ENCODE peak calls at places on chromosomes 16 and 17, in ten cellular contexts. G is thyroid gland, L is Caki2, Q is MCF 10A, E is upper lobe of right lung, V is cardiac fibroblast, I is NCI-H460, C is HuH-7.5, S is Peyer's patch, N is hypothalamus. M is an unnamed sample.
A peak's percentile ranks its signal among the peaks of the same experiment; 100 is the strongest.

GRCh38 chr16:89413811-89414585 is 76.4 kb downstream of the ANKRD11 start:
- DNase-seq in G (no peak), L (no peak), Q (no peak), E (no peak), V (no peak), I (no peak), C (no peak), S (no peak), N (no peak), M (no peak)

GRCh38 chr17:77618173-77618572 is 340.3 kb upstream of the TNRC6C start:
- DNase-seq in G (no peak), L (no peak), Q (no peak), E (peak; percentile 20), V (no peak), I (no peak), C (no peak), S (no peak), N (no peak), M (no peak)

GRCh38 chr17:63751806-63752205 is 10.2 kb upstream of the STRADA start:
- DNase-seq in G (no peak), L (no peak), Q (no peak), E (no peak), V (peak; percentile 45), I (no peak), C (no peak), S (peak; percentile 51), N (no peak), M (no peak)

GRCh38 chr17:40702271-40702670 is 1.3 kb downstream of the KRT24 start:
- DNase-seq in G (no peak), L (no peak), Q (no peak), E (no peak), V (no peak), I (no peak), C (no peak), S (no peak), N (no peak), M (no peak)

GRCh38 chr16:59697746-59698145 is 963.6 kb upstream of the GOT2 start:
- DNase-seq in G (no peak), L (no peak), Q (no peak), E (no peak), V (no peak), I (no peak), C (no peak), S (no peak), N (no peak), M (no peak)

GRCh38 chr17:38395090-38395489 is 33.2 kb upstream of the ARHGAP23 start:
- DNase-seq in G (no peak), L (no peak), Q (no peak), E (no peak), V (no peak), I (no peak), C (no peak), S (no peak), N (no peak), M (no peak)

GRCh38 chr16:23504076-23504452 is 6.2 kb downstream of the GGA2 start:
- DNase-seq in G (peak; percentile 65), L (peak; percentile 73), Q (peak; percentile 89), E (no peak), V (peak; percentile 65), I (no peak), C (no peak), S (no peak), N (no peak), M (peak; percentile 85)

GRCh38 chr16:68091604-68092261 is 6.6 kb downstream of the NFATC3 start:
- DNase-seq in G (peak; percentile 64), L (peak; percentile 65), Q (peak; percentile 94), E (no peak), V (peak; percentile 67), I (no peak), C (no peak), S (no peak), N (no peak), M (peak; percentile 97)

GRCh38 chr17:82718986-82719685 is 2.6 kb downstream of the FN3KRP start:
- DNase-seq in G (no peak), L (no peak), Q (no peak), E (no peak), V (no peak), I (no peak), C (no peak), S (no peak), N (no peak), M (no peak)

GRCh38 chr17:82249896-82250581 is 21.2 kb downstream of the SLC16A3 start:
- DNase-seq in G (no peak), L (no peak), Q (no peak), E (peak; percentile 55), V (no peak), I (no peak), C (no peak), S (no peak), N (no peak), M (no peak)

GRCh38 chr17:50028207-50029120 is 27.4 kb upstream of the ITGA3 start:
- DNase-seq in G (peak; percentile 92), L (peak; percentile 95), Q (peak; percentile 96), E (peak; percentile 79), V (peak; percentile 69), I (no peak), C (no peak), S (no peak), N (no peak), M (peak; percentile 96)

GRCh38 chr17:34146440-34147043 is 108.5 kb upstream of the CCL2 start:
- DNase-seq in G (peak; percentile 65), L (peak; percentile 35), Q (peak; percentile 0), E (peak; percentile 77), V (no peak), I (peak; percentile 19), C (peak; percentile 13), S (peak; percentile 20), N (no peak), M (peak; percentile 10)

GRCh38 chr16:68826652-68827051 is 16.7 kb upstream of the TANGO6 start:
- DNase-seq in G (no peak), L (no peak), Q (no peak), E (no peak), V (no peak), I (no peak), C (no peak), S (no peak), N (no peak), M (no peak)

GRCh38 chr17:65219124-65219523 is 82.0 kb downstream of the RGS9 start:
- DNase-seq in G (no peak), L (no peak), Q (no peak), E (no peak), V (no peak), I (no peak), C (peak; percentile 29), S (no peak), N (no peak), M (no peak)

GRCh38 chr16:58026705-58027340 is 1.3 kb downstream of the MMP15 start:
- DNase-seq in G (peak; percentile 66), L (no peak), Q (no peak), E (peak; percentile 71), V (no peak), I (no peak), C (no peak), S (no peak), N (no peak), M (no peak)

GRCh38 chr16:23578096-23578830 is 17.9 kb downstream of the NDUFAB1 start:
- DNase-seq in G (no peak), L (no peak), Q (peak; percentile 30), E (no peak), V (peak; percentile 80), I (no peak), C (no peak), S (no peak), N (no peak), M (peak; percentile 41)

GRCh38 chr16:7363397-7364053 is 30.9 kb downstream of the RBFOX1 start:
- DNase-seq in G (no peak), L (no peak), Q (no peak), E (no peak), V (no peak), I (no peak), C (no peak), S (no peak), N (no peak), M (no peak)

GRCh38 chr16:50464325-50465290 is 83.6 kb upstream of the NKD1 start:
- DNase-seq in G (no peak), L (no peak), Q (no peak), E (peak; percentile 52), V (no peak), I (no peak), C (no peak), S (no peak), N (no peak), M (no peak)

GRCh38 chr17:4509402-4509801 is 10.7 kb downstream of the SPNS2 start:
- DNase-seq in G (no peak), L (no peak), Q (no peak), E (peak; percentile 80), V (no peak), I (no peak), C (no peak), S (no peak), N (no peak), M (no peak)

GRCh38 chr16:72501739-72502653 is 330.0 kb upstream of the PMFBP1 start:
- DNase-seq in G (peak; percentile 73), L (peak; percentile 46), Q (peak; percentile 71), E (no peak), V (peak; percentile 89), I (peak; percentile 69), C (peak; percentile 56), S (no peak), N (peak; percentile 14), M (peak; percentile 69)

GRCh38 chr17:61248399-61248798 is 151.2 kb upstream of the TBX2 start:
- DNase-seq in G (no peak), L (no peak), Q (no peak), E (no peak), V (no peak), I (no peak), C (no peak), S (no peak), N (no peak), M (no peak)

GRCh38 chr16:85959686-85960085 is 60.7 kb downstream of the IRF8 start:
- DNase-seq in G (no peak), L (no peak), Q (no peak), E (no peak), V (no peak), I (no peak), C (no peak), S (no peak), N (no peak), M (no peak)

GRCh38 chr16:14013571-14014283 is 57.4 kb upstream of the MRTFB start:
- DNase-seq in G (peak; percentile 65), L (peak; percentile 91), Q (peak; percentile 95), E (no peak), V (peak; percentile 83), I (peak; percentile 96), C (no peak), S (no peak), N (no peak), M (peak; percentile 94)

GRCh38 chr16:69141014-69141413 is 8.6 kb downstream of the UTP4 start:
- DNase-seq in G (no peak), L (no peak), Q (no peak), E (no peak), V (no peak), I (no peak), C (no peak), S (no peak), N (no peak), M (no peak)

GRCh38 chr16:56013962-56014552 is 138.9 kb upstream of the CES5A start:
- DNase-seq in G (peak; percentile 72), L (peak; percentile 16), Q (peak; percentile 76), E (peak; percentile 79), V (peak; percentile 5), I (peak; percentile 48), C (no peak), S (no peak), N (no peak), M (peak; percentile 68)

GRCh38 chr16:69114976-69115355 is 9.5 kb downstream of the HAS3 start:
- DNase-seq in G (no peak), L (no peak), Q (no peak), E (peak; percentile 30), V (no peak), I (no peak), C (no peak), S (no peak), N (no peak), M (no peak)

GRCh38 chr17:68749742-68750562 is 148.8 kb upstream of the FAM20A start:
- DNase-seq in G (no peak), L (no peak), Q (no peak), E (no peak), V (peak; percentile 6), I (no peak), C (no peak), S (no peak), N (no peak), M (no peak)

GRCh38 chr17:7837375-7838290 is 3.6 kb downstream of the KDM6B start:
- DNase-seq in G (no peak), L (no peak), Q (no peak), E (no peak), V (peak; percentile 13), I (no peak), C (no peak), S (no peak), N (no peak), M (peak; percentile 39)